ENCODE peak calls at places on chromosomes 3 and 15, in ten cellular contexts. K is cardiac fibroblast; R is BE2C; I is lung; G is tibial artery; C is GM20000; U is astrocyte of the spinal cord; J is activated B cell treated with CpG ODN at 0.5 μM for 24 hours; M is GM10248; P is CD8-positive, alpha-beta T cell. L is an unnamed sample.

GRCh38 chr3:138068046-138068445 is 47.4 kb downstream of the DZIP1L start:
- DNase-seq in K (no peak), R (no peak), I (no peak), G (no peak), C (no peak), U (no peak), J (no peak), M (no peak), P (no peak), L (no peak)

GRCh38 chr3:112086857-112087524 is 802 bp downstream of the C3orf52 start:
- DNase-seq in K (peak; percentile 66), R (no peak), I (no peak), G (no peak), C (no peak), U (no peak), J (no peak), M (no peak), P (no peak), L (no peak)

GRCh38 chr3:159766563-159767185 is 222.0 kb upstream of the IL12A start:
- DNase-seq in K (peak; percentile 59), R (peak; percentile 37), I (no peak), G (no peak), C (no peak), U (peak; percentile 53), J (no peak), M (no peak), P (no peak), L (no peak)

GRCh38 chr3:165491487-165491886 is 295.3 kb upstream of the SLITRK3 start:
- DNase-seq in K (peak; percentile 52), R (no peak), I (no peak), G (no peak), C (no peak), U (no peak), J (no peak), M (no peak), P (no peak), L (no peak)

GRCh38 chr3:122263058-122263457 is 62.0 kb upstream of the CSTA start:
- DNase-seq in K (no peak), R (no peak), I (no peak), G (no peak), C (no peak), U (no peak), J (no peak), M (no peak), P (no peak), L (no peak)

GRCh38 chr3:197019535-197019934 is 10.1 kb downstream of the MELTF start:
- DNase-seq in K (no peak), R (no peak), I (no peak), G (no peak), C (no peak), U (no peak), J (no peak), M (no peak), P (no peak), L (no peak)

GRCh38 chr15:39833515-39833981 is 50.9 kb upstream of the FSIP1 start:
- DNase-seq in K (peak; percentile 87), R (no peak), I (no peak), G (no peak), C (no peak), U (peak; percentile 32), J (no peak), M (no peak), P (no peak), L (peak; percentile 65)

GRCh38 chr3:36911990-36912804 is 32.7 kb downstream of the TRANK1 start:
- DNase-seq in K (peak; percentile 88), R (no peak), I (no peak), G (no peak), C (peak; percentile 75), U (peak; percentile 75), J (no peak), M (peak; percentile 82), P (no peak), L (peak; percentile 52)

GRCh38 chr3:186251948-186252619 is 110.0 kb downstream of the DGKG start:
- DNase-seq in K (peak; percentile 13), R (peak; percentile 85), I (no peak), G (no peak), C (no peak), U (no peak), J (no peak), M (no peak), P (no peak), L (no peak)

GRCh38 chr3:110327870-110328269 is 743.7 kb upstream of the NECTIN3 start:
- DNase-seq in K (peak; percentile 52), R (no peak), I (no peak), G (no peak), C (no peak), U (peak; percentile 31), J (no peak), M (no peak), P (no peak), L (no peak)

GRCh38 chr15:64651573-64652260 is 123.7 kb downstream of the RBPMS2 start:
- DNase-seq in K (no peak), R (no peak), I (no peak), G (no peak), C (peak; percentile 59), U (no peak), J (no peak), M (peak; percentile 66), P (peak; percentile 62), L (no peak)

GRCh38 chr15:68517285-68517711 is 61.5 kb upstream of the CORO2B start:
- DNase-seq in K (no peak), R (no peak), I (no peak), G (peak; percentile 49), C (no peak), U (no peak), J (no peak), M (no peak), P (no peak), L (no peak)

GRCh38 chr3:12483364-12483763 is 916 bp upstream of the TSEN2 start:
- DNase-seq in K (no peak), R (no peak), I (no peak), G (no peak), C (no peak), U (no peak), J (no peak), M (no peak), P (no peak), L (no peak)

GRCh38 chr3:86147119-86147518 is 843.8 kb downstream of the VGLL3 start:
- DNase-seq in K (no peak), R (no peak), I (no peak), G (no peak), C (no peak), U (no peak), J (no peak), M (no peak), P (no peak), L (no peak)

GRCh38 chr3:168511428-168512014 is 415.8 kb upstream of the GOLIM4 start:
- DNase-seq in K (peak; percentile 47), R (no peak), I (no peak), G (no peak), C (peak; percentile 7), U (peak; percentile 17), J (no peak), M (peak; percentile 8), P (no peak), L (no peak)
- TF ChIP-seq CTCF in K (peak; percentile 58), R (peak; percentile 51), I (no peak), G (no peak), C (peak; percentile 47), U (peak; percentile 63), J (no peak), M (peak; percentile 37), P (no peak), L (peak; percentile 39)

GRCh38 chr15:59562787-59563186 is 48.8 kb upstream of the GCNT3 start:
- DNase-seq in K (no peak), R (no peak), I (no peak), G (no peak), C (no peak), U (no peak), J (no peak), M (no peak), P (no peak), L (no peak)
- TF ChIP-seq CTCF in K (peak; percentile 18), R (no peak), I (no peak), G (no peak), C (no peak), U (peak; percentile 19), J (no peak), M (no peak), P (no peak), L (no peak)

GRCh38 chr3:34277110-34277509 is 478.7 kb downstream of the PDCD6IP start:
- DNase-seq in K (no peak), R (no peak), I (no peak), G (no peak), C (no peak), U (no peak), J (no peak), M (no peak), P (no peak), L (no peak)
- TF ChIP-seq CTCF in K (no peak), R (no peak), I (no peak), G (no peak), C (no peak), U (no peak), J (no peak), M (peak; percentile 20), P (no peak), L (no peak)

GRCh38 chr3:57951106-57951882 is 56.9 kb upstream of the FLNB start:
- DNase-seq in K (peak; percentile 85), R (peak; percentile 64), I (peak; percentile 61), G (peak; percentile 86), C (no peak), U (peak; percentile 75), J (no peak), M (peak; percentile 31), P (no peak), L (peak; percentile 48)

GRCh38 chr3:57949344-57949743 is 58.9 kb upstream of the FLNB start:
- DNase-seq in K (no peak), R (no peak), I (no peak), G (no peak), C (no peak), U (no peak), J (no peak), M (no peak), P (no peak), L (no peak)

GRCh38 chr3:57948080-57948671 is 60.0 kb upstream of the FLNB start:
- DNase-seq in K (no peak), R (no peak), I (no peak), G (no peak), C (no peak), U (no peak), J (no peak), M (no peak), P (no peak), L (no peak)

GRCh38 chr3:57948782-57949242 is 59.4 kb upstream of the FLNB start:
- DNase-seq in K (no peak), R (no peak), I (no peak), G (no peak), C (no peak), U (peak; percentile 43), J (no peak), M (no peak), P (no peak), L (no peak)

DNA sequence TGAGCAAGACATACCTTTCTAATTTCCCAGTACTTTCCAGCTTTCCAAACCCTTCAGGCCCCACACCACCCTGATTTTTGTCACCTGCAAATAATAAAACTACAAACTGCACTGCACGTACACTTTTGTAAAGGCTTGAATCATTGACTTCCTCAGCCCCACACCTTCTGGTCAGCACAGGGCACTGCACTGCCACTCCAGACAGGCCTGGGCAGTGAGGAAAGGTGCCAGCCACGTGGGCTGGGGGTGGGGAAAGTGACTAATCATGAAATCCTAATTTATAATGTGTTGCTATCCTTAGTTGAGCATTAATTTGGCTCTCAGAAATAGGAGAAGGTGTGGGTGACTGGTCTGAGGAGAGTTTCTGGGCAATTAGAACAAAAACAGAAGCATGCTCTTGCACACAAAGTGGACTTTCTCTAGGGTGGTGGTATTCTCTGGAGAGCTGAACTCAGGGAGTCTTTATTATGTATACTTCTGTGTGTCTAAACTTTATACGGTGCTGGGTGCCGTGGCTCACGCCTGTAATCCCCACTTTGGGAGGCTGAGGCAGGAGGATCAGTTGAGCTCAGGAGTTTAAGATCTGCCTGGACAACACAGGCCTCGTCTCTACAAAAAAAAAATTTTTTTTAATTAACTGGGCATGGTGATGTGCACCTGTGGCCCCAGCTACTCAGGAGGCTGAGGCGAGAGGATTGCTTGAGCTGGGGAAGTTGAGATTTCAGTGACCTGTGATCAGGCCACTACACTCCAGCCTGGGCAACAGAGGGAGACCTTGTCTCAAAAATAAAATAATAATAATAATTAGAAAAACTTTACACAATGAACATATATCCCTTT is 58.2 kb upstream of the FLNB start:
- DNase-seq in K (peak; percentile 25), R (no peak), I (no peak), G (no peak), C (no peak), U (no peak), J (no peak), M (no peak), P (no peak), L (no peak)
- TF ChIP-seq CTCF in K (peak; percentile 14), R (peak; percentile 3), I (no peak), G (peak; percentile 46), C (no peak), U (peak; percentile 32), J (no peak), M (no peak), P (no peak), L (no peak)